ENCODE peak calls at places on chromosomes 2 and 18, in eight cellular contexts. One of them, this sample, is unnamed.
A peak's percentile ranks its signal among the peaks of the same experiment; 100 is the strongest.

GRCh38 chr18:1104265-1104792 is 199.7 kb downstream of the ADCYAP1 start:
- DNase-seq in cardiac muscle cell: peak; percentile 86
- DNase-seq in K562: no peak
- DNase-seq in neuronal stem cell: no peak
- DNase-seq in right cardiac atrium: no peak
- DNase-seq in left lung: no peak
- DNase-seq in H1: no peak
- DNase-seq in IMR-90: no peak
- DNase-seq in this sample: no peak

GRCh38 chr2:12341215-12341614 is 375.5 kb upstream of the TRIB2 start:
- DNase-seq in IMR-90: no peak
- DNase-seq in neuronal stem cell: no peak
- DNase-seq in K562: no peak
- DNase-seq in left lung: no peak
- DNase-seq in right cardiac atrium: no peak
- DNase-seq in H1: no peak
- DNase-seq in cardiac muscle cell: no peak
- DNase-seq in this sample: no peak

GRCh38 chr2:144834954-144835633 is 315.2 kb upstream of the ZEB2 start:
- DNase-seq in cardiac muscle cell: peak; percentile 81
- DNase-seq in H1: no peak
- DNase-seq in right cardiac atrium: peak; percentile 15
- DNase-seq in IMR-90: peak; percentile 88
- DNase-seq in left lung: no peak
- DNase-seq in K562: peak; percentile 24
- DNase-seq in neuronal stem cell: no peak
- DNase-seq in this sample: no peak

GRCh38 chr2:226031078-226031937 is 631.8 kb downstream of the NYAP2 start:
- DNase-seq in cardiac muscle cell: peak; percentile 85
- DNase-seq in left lung: peak; percentile 91
- DNase-seq in IMR-90: peak; percentile 69
- DNase-seq in K562: no peak
- DNase-seq in H1: peak; percentile 68
- DNase-seq in right cardiac atrium: peak; percentile 53
- DNase-seq in neuronal stem cell: peak; percentile 90
- DNase-seq in this sample: peak; percentile 81

GRCh38 chr2:38620282-38620977 is 17.7 kb upstream of the HNRNPLL start:
- DNase-seq in cardiac muscle cell: peak; percentile 52
- DNase-seq in neuronal stem cell: no peak
- DNase-seq in left lung: no peak
- DNase-seq in right cardiac atrium: no peak
- DNase-seq in K562: no peak
- DNase-seq in IMR-90: peak; percentile 76
- DNase-seq in H1: no peak
- DNase-seq in this sample: no peak

GRCh38 chr2:28624798-28625701 is 126.6 kb upstream of the PPP1CB start:
- DNase-seq in right cardiac atrium: peak; percentile 49
- DNase-seq in cardiac muscle cell: peak; percentile 75
- DNase-seq in IMR-90: peak; percentile 63
- DNase-seq in left lung: peak; percentile 88
- DNase-seq in H1: no peak
- DNase-seq in K562: no peak
- DNase-seq in neuronal stem cell: no peak
- DNase-seq in this sample: peak; percentile 83

GRCh38 chr2:236988690-236989639 is 96.7 kb upstream of the COPS8 start:
- DNase-seq in cardiac muscle cell: peak; percentile 48
- DNase-seq in right cardiac atrium: peak; percentile 71
- DNase-seq in neuronal stem cell: no peak
- DNase-seq in H1: no peak
- DNase-seq in IMR-90: no peak
- DNase-seq in K562: no peak
- DNase-seq in left lung: peak; percentile 82
- DNase-seq in this sample: no peak

GRCh38 chr2:108355907-108356734 is 21.6 kb upstream of the SULT1C4 start:
- DNase-seq in left lung: no peak
- DNase-seq in H1: no peak
- DNase-seq in IMR-90: no peak
- DNase-seq in K562: peak; percentile 56
- DNase-seq in right cardiac atrium: no peak
- DNase-seq in neuronal stem cell: no peak
- DNase-seq in cardiac muscle cell: no peak
- DNase-seq in this sample: no peak

DNA sequence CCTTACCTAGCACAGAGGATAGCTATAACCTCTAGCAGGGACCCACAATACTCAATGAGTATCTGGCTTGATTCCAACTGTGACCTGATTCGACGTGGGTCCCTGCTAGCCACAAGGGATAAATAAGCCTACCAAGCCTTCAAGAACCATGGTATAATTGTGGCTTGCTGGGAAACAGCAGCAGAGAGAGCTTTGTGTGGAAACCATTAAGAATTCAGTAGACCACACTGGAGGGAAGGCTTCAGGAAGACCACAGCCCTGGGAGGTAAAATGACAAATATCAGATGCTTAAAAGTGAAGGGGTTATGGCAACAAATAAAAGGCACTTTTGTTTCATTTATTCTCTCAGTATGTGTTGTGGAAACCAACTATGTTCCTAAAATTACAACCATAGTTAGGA is 82.6 kb upstream of the WIPF1 start:
- DNase-seq in K562: no peak
- DNase-seq in left lung: no peak
- DNase-seq in neuronal stem cell: no peak
- DNase-seq in right cardiac atrium: no peak
- DNase-seq in IMR-90: no peak
- DNase-seq in H1: no peak
- DNase-seq in cardiac muscle cell: no peak
- DNase-seq in this sample: no peak
- H3K4me1 ChIP-seq in K562: no peaks in the 10 kb centered on the region
- H3K4me1 ChIP-seq in left lung: peaks cover 33% of the 10 kb centered on the region
- H3K4me1 ChIP-seq in neuronal stem cell: peaks cover 4% of the 10 kb centered on the region
- H3K4me1 ChIP-seq in right cardiac atrium: peaks cover 4% of the 10 kb centered on the region
- H3K4me1 ChIP-seq in IMR-90: peaks cover 2% of the 10 kb centered on the region
- H3K4me1 ChIP-seq in H1: peaks cover 2% of the 10 kb centered on the region
- H3K4me1 ChIP-seq in cardiac muscle cell: no peaks in the 10 kb centered on the region
- H3K4me1 ChIP-seq in this sample: no peaks in the 10 kb centered on the region

GRCh38 chr2:62118160-62118559 is 77.8 kb upstream of the B3GNT2 start:
- DNase-seq in left lung: no peak
- DNase-seq in neuronal stem cell: no peak
- DNase-seq in right cardiac atrium: no peak
- DNase-seq in H1: no peak
- DNase-seq in cardiac muscle cell: peak; percentile 16
- DNase-seq in IMR-90: peak; percentile 19
- DNase-seq in K562: no peak
- DNase-seq in this sample: no peak
- H3K27ac ChIP-seq in left lung: no peak overlapping the region
- H3K27ac ChIP-seq in neuronal stem cell: no peak overlapping the region
- H3K27ac ChIP-seq in right cardiac atrium: no peak overlapping the region
- H3K27ac ChIP-seq in H1: no peak overlapping the region
- H3K27ac ChIP-seq in cardiac muscle cell: no peak overlapping the region
- H3K27ac ChIP-seq in IMR-90: no peak overlapping the region
- H3K27ac ChIP-seq in K562: no peak overlapping the region
- H3K27ac ChIP-seq in this sample: no peak overlapping the region

GRCh38 chr2:39666489-39667141 is 898 bp downstream of the TMEM178A start:
- DNase-seq in neuronal stem cell: no peak
- DNase-seq in H1: no peak
- DNase-seq in right cardiac atrium: no peak
- DNase-seq in left lung: no peak
- DNase-seq in IMR-90: no peak
- DNase-seq in cardiac muscle cell: no peak
- DNase-seq in K562: no peak
- DNase-seq in this sample: no peak
- H3K4me3 ChIP-seq in neuronal stem cell: peak overlapping the region; percentile 92
- H3K4me3 ChIP-seq in H1: peak overlapping the region; percentile 65
- H3K4me3 ChIP-seq in right cardiac atrium: peak overlapping the region; percentile 81
- H3K4me3 ChIP-seq in left lung: peak overlapping the region; percentile 34
- H3K4me3 ChIP-seq in IMR-90: peak overlapping the region; percentile 10
- H3K4me3 ChIP-seq in cardiac muscle cell: peak overlapping the region; percentile 82
- H3K4me3 ChIP-seq in K562: no peak overlapping the region
- H3K4me3 ChIP-seq in this sample: peak overlapping the region; percentile 74

GRCh38 chr2:96409543-96410184 is 74.1 kb downstream of the NCAPH start:
- DNase-seq in cardiac muscle cell: peak; percentile 73
- DNase-seq in right cardiac atrium: peak; percentile 44
- DNase-seq in neuronal stem cell: no peak
- DNase-seq in K562: no peak
- DNase-seq in H1: no peak
- DNase-seq in IMR-90: no peak
- DNase-seq in left lung: peak; percentile 80
- DNase-seq in this sample: no peak
- H3K4me1 ChIP-seq in cardiac muscle cell: no peaks in the 10 kb centered on the region
- H3K4me1 ChIP-seq in right cardiac atrium: peaks cover 12% of the 10 kb centered on the region
- H3K4me1 ChIP-seq in neuronal stem cell: peaks cover 18% of the 10 kb centered on the region
- H3K4me1 ChIP-seq in K562: peaks cover 22% of the 10 kb centered on the region
- H3K4me1 ChIP-seq in H1: peaks cover 4% of the 10 kb centered on the region
- H3K4me1 ChIP-seq in IMR-90: peaks cover 2% of the 10 kb centered on the region
- H3K4me1 ChIP-seq in left lung: peaks cover 10% of the 10 kb centered on the region
- H3K4me1 ChIP-seq in this sample: no peaks in the 10 kb centered on the region

DNA sequence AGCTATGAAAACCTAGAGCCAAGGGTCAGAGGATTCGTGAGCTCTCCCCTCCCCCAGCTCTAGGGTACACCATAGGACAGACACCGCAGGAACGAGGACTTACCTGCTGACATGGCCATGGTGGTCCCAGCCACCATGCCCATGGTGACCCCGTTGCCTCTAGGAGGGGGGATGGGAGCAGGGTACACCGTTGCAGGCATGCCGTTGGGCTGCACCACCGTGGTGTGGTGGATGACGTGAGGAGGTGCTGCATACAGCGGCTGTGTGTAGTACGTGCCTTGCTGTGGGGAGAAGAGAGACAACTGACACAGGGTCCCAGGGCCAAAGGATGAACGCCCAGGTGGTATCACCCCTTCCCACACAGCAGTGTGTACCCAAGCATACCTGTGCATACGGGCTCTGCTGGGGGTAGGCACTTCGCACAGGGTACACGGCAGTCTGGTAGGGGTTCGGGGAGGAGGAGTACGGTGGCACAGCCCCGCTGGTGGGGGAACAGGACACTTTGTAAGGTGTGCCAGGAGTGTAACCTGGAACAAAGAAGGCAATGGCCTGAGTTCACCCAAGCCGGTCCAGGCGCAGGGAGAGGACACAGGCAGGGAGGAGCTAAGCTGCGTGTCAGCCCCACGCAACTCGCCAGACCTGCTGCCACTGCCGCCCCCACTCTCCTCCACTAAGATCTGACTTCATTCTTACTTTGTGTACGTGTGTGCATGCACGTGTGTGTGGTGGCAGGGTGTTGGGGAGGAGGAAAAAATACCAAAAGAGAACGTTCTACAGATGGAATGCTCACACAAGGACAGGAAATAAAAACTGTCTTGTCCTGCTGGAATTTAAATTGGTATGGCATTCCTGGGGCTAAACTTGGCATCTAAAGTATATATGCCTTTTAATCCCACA is 37.8 kb downstream of the FAM168B start:
- DNase-seq in left lung: peak; percentile 50
- DNase-seq in right cardiac atrium: no peak
- DNase-seq in IMR-90: peak; percentile 75
- DNase-seq in K562: no peak
- DNase-seq in cardiac muscle cell: no peak
- DNase-seq in neuronal stem cell: no peak
- DNase-seq in H1: no peak
- DNase-seq in this sample: no peak
- H3K27ac ChIP-seq in left lung: no peak overlapping the region
- H3K27ac ChIP-seq in right cardiac atrium: no peak overlapping the region
- H3K27ac ChIP-seq in IMR-90: peak overlapping the region; percentile 75
- H3K27ac ChIP-seq in K562: no peak overlapping the region
- H3K27ac ChIP-seq in cardiac muscle cell: no peak overlapping the region
- H3K27ac ChIP-seq in neuronal stem cell: no peak overlapping the region
- H3K27ac ChIP-seq in H1: no peak overlapping the region
- H3K27ac ChIP-seq in this sample: no peak overlapping the region

DNA sequence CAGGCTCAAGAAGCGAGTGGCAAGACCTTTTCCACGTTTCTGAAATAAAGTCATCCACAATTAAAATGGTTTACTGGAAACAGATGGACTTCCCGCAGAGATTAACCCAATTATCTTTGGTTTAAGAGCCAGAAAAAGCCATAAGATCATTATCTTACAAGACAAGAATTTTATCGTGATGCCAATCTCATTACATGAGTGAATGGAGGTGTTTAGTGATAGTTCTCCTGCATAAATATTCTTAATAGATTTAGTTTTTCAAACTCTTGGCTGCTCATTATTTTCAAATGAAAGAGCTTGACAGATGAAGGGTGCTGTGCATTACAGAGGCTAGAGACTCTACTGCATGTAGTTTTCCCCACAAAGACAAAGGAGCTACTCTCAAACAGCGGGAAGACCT is 1028.4 kb upstream of the PIK3C3 start:
- DNase-seq in K562: no peak
- DNase-seq in H1: no peak
- DNase-seq in left lung: no peak
- DNase-seq in IMR-90: no peak
- DNase-seq in neuronal stem cell: no peak
- DNase-seq in right cardiac atrium: no peak
- DNase-seq in cardiac muscle cell: no peak
- DNase-seq in this sample: no peak
- H3K4me3 ChIP-seq in K562: no peak overlapping the region
- H3K4me3 ChIP-seq in H1: no peak overlapping the region
- H3K4me3 ChIP-seq in left lung: no peak overlapping the region
- H3K4me3 ChIP-seq in IMR-90: no peak overlapping the region
- H3K4me3 ChIP-seq in neuronal stem cell: no peak overlapping the region
- H3K4me3 ChIP-seq in right cardiac atrium: no peak overlapping the region
- H3K4me3 ChIP-seq in cardiac muscle cell: no peak overlapping the region
- H3K4me3 ChIP-seq in this sample: no peak overlapping the region

GRCh38 chr2:45596761-45597160 is 14.3 kb downstream of the SRBD1 start:
- DNase-seq in H1: no peak
- DNase-seq in IMR-90: no peak
- DNase-seq in K562: no peak
- DNase-seq in neuronal stem cell: no peak
- DNase-seq in right cardiac atrium: no peak
- DNase-seq in left lung: no peak
- DNase-seq in cardiac muscle cell: no peak
- DNase-seq in this sample: no peak
- H3K4me1 ChIP-seq in H1: no peaks in the 10 kb centered on the region
- H3K4me1 ChIP-seq in IMR-90: no peaks in the 10 kb centered on the region
- H3K4me1 ChIP-seq in K562: peaks cover 2% of the 10 kb centered on the region
- H3K4me1 ChIP-seq in neuronal stem cell: peaks cover 2% of the 10 kb centered on the region
- H3K4me1 ChIP-seq in right cardiac atrium: no peaks in the 10 kb centered on the region
- H3K4me1 ChIP-seq in left lung: peaks cover 17% of the 10 kb centered on the region
- H3K4me1 ChIP-seq in cardiac muscle cell: no peaks in the 10 kb centered on the region
- H3K4me1 ChIP-seq in this sample: no peaks in the 10 kb centered on the region